ENCODE peak calls at places on chromosomes 3 and 15, in ten cellular contexts. C, Y, F, G, H, Q, A, O, J and I are unnamed samples.

GRCh38 chr3:174907027-174907426 is 47.9 kb downstream of the NAALADL2 start:
- DNase-seq in G (no peak), Q (peak), J (no peak), Y (no peak), O (no peak), A (no peak), F (no peak), H (no peak), C (no peak), I (no peak)

GRCh38 chr15:101014921-101015841 is 96.0 kb downstream of the LRRK1 start:
- DNase-seq in O (peak), Y (peak), F (peak), G (peak), A (peak), H (peak), J (peak), C (no peak), Q (peak), I (no peak)

GRCh38 chr15:95644476-95644875 is 686.0 kb upstream of the NR2F2 start:
- DNase-seq in O (no peak), J (no peak), H (no peak), Q (no peak), F (no peak), Y (no peak), G (no peak), C (no peak), A (no peak), I (no peak)

GRCh38 chr3:128548426-128549282 is 55.7 kb upstream of the GATA2 start:
- DNase-seq in J (no peak), H (no peak), C (no peak), A (no peak), Y (no peak), F (no peak), O (no peak), Q (no peak), G (no peak), I (no peak)

GRCh38 chr3:111143-112069 is 85.2 kb upstream of the CHL1 start:
- DNase-seq in Q (no peak), C (no peak), J (no peak), H (no peak), F (no peak), A (no peak), G (no peak), O (no peak), Y (no peak), I (no peak)

GRCh38 chr15:85025516-85026279 is 44.0 kb downstream of the PDE8A start:
- DNase-seq in H (no peak), J (no peak), G (no peak), O (no peak), F (no peak), C (no peak), Y (no peak), Q (no peak), A (no peak), I (no peak)

GRCh38 chr3:72234394-72234793 is 449.4 kb upstream of the PROK2 start:
- DNase-seq in F (no peak), C (no peak), H (no peak), A (no peak), O (no peak), J (no peak), Y (no peak), Q (peak), G (no peak), I (no peak)

GRCh38 chr15:75063889-75064288 is 40.5 kb downstream of the PPCDC start:
- DNase-seq in A (no peak), F (no peak), Q (no peak), Y (no peak), C (no peak), J (no peak), G (no peak), O (no peak), H (no peak), I (no peak)

GRCh38 chr3:37640636-37641375 is 220.9 kb upstream of the CTDSPL start:
- DNase-seq in H (no peak), O (no peak), A (no peak), Y (peak), F (no peak), Q (no peak), G (no peak), J (no peak), C (no peak), I (no peak)

GRCh38 chr3:52195297-52195597 is 2.7 kb upstream of the ALAS1 start:
- DNase-seq in O (no peak), Y (no peak), J (no peak), H (no peak), F (no peak), G (no peak), C (no peak), A (no peak), Q (no peak), I (no peak)

GRCh38 chr3:144877356-144877755 is 905.7 kb downstream of the DIPK2A start:
- DNase-seq in O (no peak), J (no peak), Q (no peak), G (no peak), F (no peak), C (no peak), Y (no peak), A (no peak), H (no peak), I (no peak)

GRCh38 chr3:24235121-24235520 is 259.5 kb downstream of the THRB start:
- DNase-seq in Y (peak), A (no peak), O (no peak), G (no peak), F (no peak), Q (no peak), J (no peak), C (no peak), H (no peak), I (no peak)

GRCh38 chr15:61411941-61412510 is 182.9 kb upstream of the RORA start:
- DNase-seq in J (no peak), O (no peak), A (no peak), C (no peak), Q (no peak), F (no peak), G (no peak), Y (no peak), H (no peak), I (no peak)

GRCh38 chr3:131804565-131805133 is 230.2 kb downstream of the CPNE4 start:
- DNase-seq in Y (no peak), A (no peak), H (no peak), O (no peak), C (no peak), J (no peak), G (no peak), F (no peak), Q (no peak), I (no peak)